ENCODE peak calls at places on chromosomes 12 and 14, in four cellular contexts. One of them, this sample, is unnamed.

GRCh38 chr14:77988966-77989365 is 181.2 kb upstream of the NRXN3 start:
- DNase-seq in GM23248: peak
- DNase-seq in kidney: no peak
- DNase-seq in foreskin keratinocyte: no peak
- DNase-seq in this sample: no peak

GRCh38 chr14:77124345-77125274 is 17.0 kb downstream of the ZDHHC22 start:
- DNase-seq in GM23248: peak
- DNase-seq in kidney: peak
- DNase-seq in foreskin keratinocyte: peak
- DNase-seq in this sample: peak

GRCh38 chr12:94844452-94844851 is 159.0 kb downstream of the NDUFA12 start:
- DNase-seq in GM23248: no peak
- DNase-seq in kidney: no peak
- DNase-seq in foreskin keratinocyte: no peak
- DNase-seq in this sample: no peak

GRCh38 chr12:124654666-124655316 is 87.4 kb upstream of the NCOR2 start:
- DNase-seq in GM23248: peak
- DNase-seq in kidney: peak
- DNase-seq in foreskin keratinocyte: no peak
- DNase-seq in this sample: peak

GRCh38 chr14:54094765-54095164 is 138.1 kb upstream of the BMP4 start:
- DNase-seq in GM23248: peak
- DNase-seq in kidney: no peak
- DNase-seq in foreskin keratinocyte: no peak
- DNase-seq in this sample: no peak

GRCh38 chr14:97306785-97307246 is 509.6 kb downstream of the VRK1 start:
- DNase-seq in GM23248: no peak
- DNase-seq in kidney: no peak
- DNase-seq in foreskin keratinocyte: peak
- DNase-seq in this sample: no peak

GRCh38 chr14:22579218-22579617 is 9.8 kb downstream of the DAD1 start:
- DNase-seq in GM23248: peak
- DNase-seq in kidney: no peak
- DNase-seq in foreskin keratinocyte: no peak
- DNase-seq in this sample: no peak

GRCh38 chr12:59444932-59445331 is 150.9 kb upstream of the SLC16A7 start:
- DNase-seq in GM23248: peak
- DNase-seq in kidney: no peak
- DNase-seq in foreskin keratinocyte: peak
- DNase-seq in this sample: no peak

GRCh38 chr14:55912344-55912743 is 205.9 kb upstream of the PELI2 start:
- DNase-seq in GM23248: no peak
- DNase-seq in kidney: no peak
- DNase-seq in foreskin keratinocyte: no peak
- DNase-seq in this sample: no peak

GRCh38 chr12:46214668-46215429 is 54.0 kb downstream of the SLC38A1 start:
- DNase-seq in GM23248: no peak
- DNase-seq in kidney: peak
- DNase-seq in foreskin keratinocyte: no peak
- DNase-seq in this sample: no peak

GRCh38 chr14:69615471-69616407 is 4.3 kb downstream of the SUSD6 start:
- DNase-seq in GM23248: peak
- DNase-seq in kidney: no peak
- DNase-seq in foreskin keratinocyte: peak
- DNase-seq in this sample: peak

GRCh38 chr14:32524609-32525391 is 195.7 kb downstream of the AKAP6 start:
- DNase-seq in GM23248: peak
- DNase-seq in kidney: no peak
- DNase-seq in foreskin keratinocyte: no peak
- DNase-seq in this sample: no peak

GRCh38 chr12:100434177-100434576 is 39.5 kb upstream of the NR1H4 start:
- DNase-seq in GM23248: no peak
- DNase-seq in kidney: no peak
- DNase-seq in foreskin keratinocyte: no peak
- DNase-seq in this sample: no peak

GRCh38 chr14:55347040-55347439 is 64.6 kb downstream of the ATG14 start:
- DNase-seq in GM23248: no peak
- DNase-seq in kidney: no peak
- DNase-seq in foreskin keratinocyte: no peak
- DNase-seq in this sample: no peak

GRCh38 chr14:104009297-104009696 is 67.0 kb upstream of the RD3L start:
- DNase-seq in GM23248: no peak
- DNase-seq in kidney: no peak
- DNase-seq in foreskin keratinocyte: peak
- DNase-seq in this sample: no peak

GRCh38 chr12:1594045-1594294 is 411 bp downstream of the FBXL14 start:
- DNase-seq in GM23248: peak
- DNase-seq in kidney: peak
- DNase-seq in foreskin keratinocyte: peak
- DNase-seq in this sample: peak
- H3K27ac ChIP-seq in GM23248: peak
- H3K27ac ChIP-seq in kidney: peak
- H3K27ac ChIP-seq in foreskin keratinocyte: no peak
- H3K27ac ChIP-seq in this sample: peak

DNA sequence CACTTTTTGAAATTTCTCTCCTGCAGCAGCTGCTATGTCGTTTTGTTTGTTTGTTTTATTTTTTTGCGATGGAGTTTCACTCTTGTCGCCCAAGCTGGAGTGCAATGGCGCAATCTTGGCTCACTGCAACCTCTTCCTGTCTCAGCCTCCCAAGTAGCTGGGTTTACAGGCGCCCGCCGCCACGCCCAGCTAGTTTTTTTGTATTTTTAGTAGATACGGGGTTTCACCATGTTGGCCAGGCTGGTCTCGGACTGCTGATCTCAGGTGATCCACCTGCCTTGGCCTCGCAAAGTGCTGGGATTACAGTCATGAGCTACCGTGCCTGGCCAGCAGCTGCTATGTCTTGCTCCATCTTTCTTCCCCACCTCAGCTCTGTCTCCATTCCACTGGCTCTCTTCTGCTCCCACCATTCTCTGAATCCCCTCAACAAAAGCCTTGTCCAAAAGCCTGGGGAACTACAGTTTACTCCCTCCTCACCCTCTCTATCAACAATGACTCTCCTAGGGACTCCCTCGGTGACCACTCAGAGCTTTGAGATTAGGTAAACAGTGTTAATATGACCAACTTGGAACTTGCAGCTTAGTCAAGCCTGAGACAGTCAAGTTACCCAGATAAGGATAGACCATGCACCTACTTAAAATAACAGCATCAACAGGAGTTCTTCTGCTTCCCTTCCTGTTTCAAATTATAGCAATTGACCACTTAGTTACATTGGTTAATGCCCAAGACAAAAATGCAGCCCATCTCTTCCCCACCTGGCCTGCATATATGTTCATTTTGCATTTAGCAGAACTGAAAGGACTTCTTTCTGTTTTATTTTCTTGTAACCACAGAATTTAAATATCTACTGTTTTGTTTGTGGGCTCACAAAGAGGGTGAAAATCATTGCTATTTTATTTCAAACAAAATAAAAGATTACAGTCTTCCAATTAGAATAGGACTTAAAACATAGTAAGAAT is 189.0 kb upstream of the AMIGO2 start:
- DNase-seq in GM23248: no peak
- DNase-seq in kidney: no peak
- DNase-seq in foreskin keratinocyte: peak
- DNase-seq in this sample: no peak
- H3K27ac ChIP-seq in GM23248: no peak
- H3K27ac ChIP-seq in kidney: no peak
- H3K27ac ChIP-seq in foreskin keratinocyte: peak
- H3K27ac ChIP-seq in this sample: no peak

GRCh38 chr12:93767524-93767863 is 90.3 kb downstream of the CRADD start:
- DNase-seq in GM23248: no peak
- DNase-seq in kidney: no peak
- DNase-seq in foreskin keratinocyte: no peak
- DNase-seq in this sample: no peak
- H3K27ac ChIP-seq in GM23248: peak
- H3K27ac ChIP-seq in kidney: peak
- H3K27ac ChIP-seq in foreskin keratinocyte: no peak
- H3K27ac ChIP-seq in this sample: no peak

GRCh38 chr12:49338830-49339463 is 2.0 kb upstream of the C1QL4 start:
- DNase-seq in GM23248: no peak
- DNase-seq in kidney: peak
- DNase-seq in foreskin keratinocyte: no peak
- DNase-seq in this sample: no peak

GRCh38 chr12:49340095-49340870 is 3.3 kb upstream of the C1QL4 start:
- DNase-seq in GM23248: no peak
- DNase-seq in kidney: no peak
- DNase-seq in foreskin keratinocyte: no peak
- DNase-seq in this sample: no peak

GRCh38 chr12:49341777-49342065 is 4.7 kb upstream of the C1QL4 start:
- DNase-seq in GM23248: no peak
- DNase-seq in kidney: no peak
- DNase-seq in foreskin keratinocyte: no peak
- DNase-seq in this sample: no peak

GRCh38 chr12:49340971-49341776 is 4.2 kb upstream of the C1QL4 start:
- DNase-seq in GM23248: no peak
- DNase-seq in kidney: peak
- DNase-seq in foreskin keratinocyte: no peak
- DNase-seq in this sample: no peak

DNA sequence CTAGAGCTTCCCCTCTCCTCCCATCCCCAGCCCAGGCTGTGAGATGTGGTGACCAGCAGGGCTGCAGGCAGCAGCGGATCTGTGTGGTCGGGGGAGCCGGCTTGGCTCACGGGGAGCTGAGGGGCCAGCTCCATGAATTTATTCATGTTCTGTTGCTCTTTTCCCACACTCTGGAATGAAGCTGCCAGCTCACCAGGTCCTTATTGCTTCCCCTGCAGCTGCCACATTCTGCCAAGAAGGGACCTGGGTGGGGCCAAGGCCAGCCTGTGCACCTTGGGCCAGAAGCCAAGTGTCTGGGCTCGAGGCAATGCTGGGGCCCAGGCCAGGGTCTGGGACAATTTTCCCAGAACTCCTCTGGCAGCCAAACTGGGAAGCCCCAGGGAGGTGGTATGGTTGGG is 2.5 kb upstream of the C1QL4 start:
- DNase-seq in GM23248: no peak
- DNase-seq in kidney: peak
- DNase-seq in foreskin keratinocyte: no peak
- DNase-seq in this sample: no peak
- H3K27ac ChIP-seq in GM23248: no peak
- H3K27ac ChIP-seq in kidney: no peak
- H3K27ac ChIP-seq in foreskin keratinocyte: no peak
- H3K27ac ChIP-seq in this sample: no peak

DNA sequence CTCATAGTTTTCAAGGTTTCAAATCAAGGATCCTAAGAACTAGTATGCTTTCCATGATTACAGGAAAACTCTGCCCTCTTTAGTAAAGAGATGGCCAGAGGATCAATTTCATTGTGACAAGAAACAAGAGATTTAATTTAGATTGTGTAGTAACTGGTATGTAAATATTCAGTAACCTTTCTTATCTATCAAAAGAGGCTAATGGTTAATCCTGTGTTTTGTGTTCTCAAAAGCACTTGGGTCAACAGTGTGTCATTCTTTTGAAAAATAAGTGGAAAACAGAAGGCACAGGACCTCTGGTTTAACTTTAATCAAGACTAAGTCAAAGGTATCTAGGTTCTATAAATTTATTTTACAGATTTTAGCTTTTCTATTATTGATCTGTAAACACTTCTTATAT is 56.6 kb upstream of the ERGIC2 start:
- DNase-seq in GM23248: no peak
- DNase-seq in kidney: no peak
- DNase-seq in foreskin keratinocyte: no peak
- DNase-seq in this sample: no peak
- H3K27ac ChIP-seq in GM23248: no peak
- H3K27ac ChIP-seq in kidney: no peak
- H3K27ac ChIP-seq in foreskin keratinocyte: no peak
- H3K27ac ChIP-seq in this sample: no peak

DNA sequence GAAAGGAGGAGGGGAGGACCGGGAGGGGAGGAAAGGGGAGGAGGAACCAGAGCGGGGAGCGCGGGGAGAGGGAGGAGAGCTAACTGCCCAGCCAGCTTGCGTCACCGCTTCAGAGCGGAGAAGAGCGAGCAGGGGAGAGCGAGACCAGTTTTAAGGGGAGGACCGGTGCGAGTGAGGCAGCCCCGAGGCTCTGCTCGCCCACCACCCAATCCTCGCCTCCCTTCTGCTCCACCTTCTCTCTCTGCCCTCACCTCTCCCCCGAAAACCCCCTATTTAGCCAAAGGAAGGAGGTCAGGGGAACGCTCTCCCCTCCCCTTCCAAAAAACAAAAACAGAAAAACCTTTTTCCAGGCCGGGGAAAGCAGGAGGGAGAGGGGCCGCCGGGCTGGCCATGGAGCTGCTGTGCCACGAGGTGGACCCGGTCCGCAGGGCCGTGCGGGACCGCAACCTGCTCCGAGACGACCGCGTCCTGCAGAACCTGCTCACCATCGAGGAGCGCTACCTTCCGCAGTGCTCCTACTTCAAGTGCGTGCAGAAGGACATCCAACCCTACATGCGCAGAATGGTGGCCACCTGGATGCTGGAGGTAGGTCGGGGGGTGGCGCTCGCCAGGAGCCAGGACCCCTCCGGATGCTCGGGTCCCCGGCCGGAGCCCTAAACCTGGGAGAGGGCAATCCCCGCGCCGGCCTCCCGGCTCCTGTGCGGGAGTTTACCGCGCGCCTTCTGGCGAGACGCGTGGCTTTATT is at the start of gene CCND2:
- DNase-seq in GM23248: peak
- DNase-seq in kidney: peak
- DNase-seq in foreskin keratinocyte: peak
- DNase-seq in this sample: peak
- H3K27ac ChIP-seq in GM23248: no peak
- H3K27ac ChIP-seq in kidney: peak
- H3K27ac ChIP-seq in foreskin keratinocyte: peak
- H3K27ac ChIP-seq in this sample: peak

GRCh38 chr12:78887444-78887843 is 22.9 kb downstream of the SYT1 start:
- DNase-seq in GM23248: no peak
- DNase-seq in kidney: no peak
- DNase-seq in foreskin keratinocyte: no peak
- DNase-seq in this sample: no peak
- H3K27ac ChIP-seq in GM23248: peak
- H3K27ac ChIP-seq in kidney: no peak
- H3K27ac ChIP-seq in foreskin keratinocyte: no peak
- H3K27ac ChIP-seq in this sample: no peak

This sample was measured in testis.